ENCODE peak calls at places on chromosomes 3 and 15, in seven cellular contexts. L is Panc1; J is stimulated activated CD8-positive, alpha-beta memory T cell treated with anti-CD3 and anti-CD28 coated beads, Interleukin-12 subunit alpha, Interleukin-12 subunit beta, amount 100 ng/mL, for 4 hours; Z is NCI-H510A treated with DMSO at 0.1 percent for 48 hours; U is GM04504; R is psoas muscle; D is activated CD4-positive, alpha-beta T cell treated with anti-CD3 and anti-CD28 coated beads for 24 hours. E is an unnamed sample.

GRCh38 chr3:187085933-187086332 is 53.4 kb downstream of the RPL39L start:
- DNase-seq in L (no peak), J (no peak), Z (no peak), U (no peak), R (no peak), D (no peak), E (no peak)

GRCh38 chr3:158091526-158091925 is 14.7 kb downstream of the SHOX2 start:
- DNase-seq in L (no peak), J (no peak), Z (no peak), U (no peak), R (no peak), D (no peak), E (no peak)

GRCh38 chr15:52220251-52220650 is 29.1 kb upstream of the GNB5 start:
- DNase-seq in L (no peak), J (no peak), Z (no peak), U (no peak), R (no peak), D (no peak), E (no peak)

GRCh38 chr3:8581806-8582436 is 62.7 kb downstream of the SSUH2 start:
- DNase-seq in L (no peak), J (no peak), Z (no peak), U (no peak), R (no peak), D (no peak), E (no peak)

GRCh38 chr3:149662240-149662887 is 4.5 kb upstream of the WWTR1 start:
- DNase-seq in L (no peak), J (no peak), Z (no peak), U (no peak), R (no peak), D (no peak), E (no peak)

GRCh38 chr3:99647081-99647480 is 8.7 kb downstream of the COL8A1 start:
- DNase-seq in L (no peak), J (no peak), Z (no peak), U (no peak), R (no peak), D (no peak), E (no peak)

GRCh38 chr3:73622135-73622534 is 2.6 kb downstream of the PDZRN3 start:
- DNase-seq in L (no peak), J (no peak), Z (peak; percentile 46), U (no peak), R (peak; percentile 78), D (no peak), E (peak; percentile 75)

GRCh38 chr3:50390523-50391177 is 31.3 kb upstream of the TMEM115 start:
- DNase-seq in L (no peak), J (no peak), Z (peak; percentile 51), U (no peak), R (peak; percentile 83), D (no peak), E (peak; percentile 38)

GRCh38 chr3:179069762-179070390 is 1.7 kb downstream of the ZMAT3 start:
- DNase-seq in L (no peak), J (no peak), Z (no peak), U (peak; percentile 22), R (no peak), D (no peak), E (no peak)

GRCh38 chr15:65097651-65098263 is 17.2 kb downstream of the UBAP1L start:
- DNase-seq in L (no peak), J (no peak), Z (no peak), U (no peak), R (no peak), D (no peak), E (no peak)

GRCh38 chr15:60859996-60860494 is 369.1 kb downstream of the RORA start:
- DNase-seq in L (no peak), J (no peak), Z (no peak), U (peak; percentile 38), R (no peak), D (no peak), E (no peak)

GRCh38 chr3:56547486-56547885 is 9.5 kb upstream of the CCDC66 start:
- DNase-seq in L (no peak), J (no peak), Z (peak; percentile 2), U (no peak), R (no peak), D (no peak), E (no peak)

GRCh38 chr3:65039754-65040210 is 352.0 kb upstream of the ADAMTS9 start:
- DNase-seq in L (no peak), J (no peak), Z (no peak), U (no peak), R (no peak), D (no peak), E (no peak)

E was measured in left colon.